ENCODE peak calls at places on chromosomes 11 and 22, in four cellular contexts. D, U, K and R are unnamed samples. For H3K9me3, the result is how much of the 10 kb centered on the place peaks cover.

GRCh38 chr11:11230802-11231562 is 122.1 kb downstream of the CSNK2A3 start:
- DNase-seq in D (no peak), U (no peak), K (no peak), R (no peak)

GRCh38 chr11:120727752-120728151 is 216.2 kb downstream of the GRIK4 start:
- DNase-seq in D (no peak), U (no peak), K (no peak), R (no peak)

GRCh38 chr11:126058090-126058489 is 4.6 kb downstream of the CDON start:
- DNase-seq in D (no peak), U (no peak), K (no peak), R (no peak)

GRCh38 chr22:17767236-17768065 is 6.8 kb downstream of the BID start:
- DNase-seq in D (no peak), U (no peak), K (no peak), R (peak)

GRCh38 chr11:130163346-130164220 is 4.0 kb downstream of the ST14 start:
- DNase-seq in D (peak), U (no peak), K (no peak), R (no peak)

GRCh38 chr11:112734207-112734606 is 227.0 kb upstream of the NCAM1 start:
- DNase-seq in D (no peak), U (no peak), K (peak), R (no peak)

GRCh38 chr11:132423266-132423665 is 1052.9 kb downstream of the NTM start:
- DNase-seq in D (no peak), U (no peak), K (no peak), R (no peak)

GRCh38 chr22:31637938-31638618 is 23.9 kb downstream of the PISD start:
- DNase-seq in D (no peak), U (no peak), K (no peak), R (no peak)

GRCh38 chr22:41603873-41604332 is 14.3 kb upstream of the PMM1 start:
- DNase-seq in D (no peak), U (no peak), K (no peak), R (peak)

GRCh38 chr11:72072348-72072747 is 8.0 kb downstream of the NUMA1 start:
- DNase-seq in D (no peak), U (no peak), K (no peak), R (no peak)

GRCh38 chr11:130403301-130403804 is 25.1 kb downstream of the ADAMTS8 start:
- DNase-seq in D (no peak), U (peak), K (peak), R (no peak)

GRCh38 chr11:27421819-27422494 is 50.6 kb downstream of the LGR4 start:
- DNase-seq in D (no peak), U (no peak), K (no peak), R (no peak)

GRCh38 chr11:9765320-9766101 is 101.6 kb downstream of the SWAP70 start:
- DNase-seq in D (no peak), U (peak), K (peak), R (no peak)

GRCh38 chr22:19645391-19645790 is 68.9 kb upstream of the SEPTIN5 start:
- DNase-seq in D (no peak), U (no peak), K (no peak), R (no peak)

GRCh38 chr11:71418643-71419042 is 29.6 kb downstream of the DHCR7 start:
- DNase-seq in D (no peak), U (no peak), K (no peak), R (no peak)

GRCh38 chr22:37542959-37543358 is 17.3 kb upstream of the CDC42EP1 start:
- DNase-seq in D (no peak), U (no peak), K (no peak), R (no peak)

DNA sequence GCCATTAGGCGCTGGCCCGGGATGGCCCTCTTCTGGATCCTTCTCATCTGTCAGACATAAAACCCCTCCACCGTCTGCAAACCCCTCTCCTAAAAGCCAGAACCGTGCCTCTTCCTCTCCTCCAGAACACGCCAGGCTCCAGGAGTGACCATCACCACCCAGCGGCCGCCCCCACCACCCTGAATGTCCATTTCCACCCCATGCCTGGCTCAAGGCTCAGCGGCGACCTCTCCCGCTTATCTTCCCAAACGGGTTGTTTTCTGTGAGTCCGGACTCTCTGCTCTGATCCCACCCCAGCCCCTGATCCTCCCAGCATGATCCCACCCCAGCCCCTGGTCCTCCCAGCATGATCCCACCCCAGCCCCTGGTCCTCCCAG is 37.6 kb downstream of the CELSR1 start:
- DNase-seq in D (no peak), U (no peak), K (no peak), R (no peak)
- H3K27ac ChIP-seq in D (no peak), U (no peak), K (no peak), R (no peak)

GRCh38 chr11:3375552-3375951 is 3.4 kb downstream of the ZNF195 start:
- DNase-seq in D (no peak), U (no peak), K (no peak), R (no peak)
- H3K9me3 ChIP-seq in D (under half), U (under half), K (under half), R (under half)

GRCh38 chr11:80816454-80816847 is 1375.6 kb upstream of the TENM4 start:
- DNase-seq in D (no peak), U (no peak), K (no peak), R (no peak)
- H3K4me3 ChIP-seq in D (no peak), U (no peak), K (no peak), R (no peak)

GRCh38 chr22:24303007-24303406 is 32.4 kb downstream of the SPECC1L start:
- DNase-seq in D (no peak), U (no peak), K (no peak), R (no peak)
- H3K27ac ChIP-seq in D (peak), U (peak), K (no peak), R (no peak)

GRCh38 chr22:47259049-47259448 is 496.6 kb downstream of the TBC1D22A start:
- DNase-seq in D (no peak), U (no peak), K (no peak), R (no peak)
- H3K9me3 ChIP-seq in D (under half), U (under half), K (under half), R (under half)

DNA sequence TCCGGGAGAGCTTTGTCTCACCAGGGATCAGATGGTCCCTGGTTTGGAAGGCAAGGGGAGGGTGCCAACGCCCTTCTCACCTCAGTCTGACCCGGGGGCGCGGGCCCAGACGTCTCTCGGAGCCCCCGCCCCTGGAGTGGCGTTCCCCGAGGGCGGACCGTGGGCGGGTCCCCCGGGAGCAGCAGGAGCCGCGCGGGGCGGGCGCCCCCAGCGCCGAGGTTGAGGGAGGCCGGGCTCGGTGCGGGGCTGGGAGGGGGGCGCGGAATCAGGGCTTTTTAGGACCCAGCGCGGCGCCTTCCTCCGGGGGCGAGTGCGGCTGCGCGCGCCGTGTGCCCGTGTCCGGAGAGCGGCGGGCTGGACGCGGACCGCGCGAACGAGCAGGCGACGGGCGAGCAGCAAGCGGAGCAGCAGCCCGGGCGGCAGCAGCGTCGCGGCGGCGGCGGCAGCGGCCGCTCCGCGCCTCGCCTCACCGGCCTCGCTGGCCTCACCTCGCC is at the start of gene KCNC1:
- DNase-seq in D (no peak), U (no peak), K (peak), R (no peak)
- H3K4me3 ChIP-seq in D (peak), U (peak), K (peak), R (no peak)

GRCh38 chr22:36398602-36399472 is 11.1 kb upstream of the MYH9 start:
- DNase-seq in D (no peak), U (no peak), K (no peak), R (no peak)
- H3K27ac ChIP-seq in D (no peak), U (no peak), K (no peak), R (no peak)

GRCh38 chr22:48096846-48097665 is 1334.6 kb downstream of the TBC1D22A start:
- DNase-seq in D (no peak), U (peak), K (no peak), R (no peak)
- H3K9me3 ChIP-seq in D (under half), U (under half), K (under half), R (under half)